ENCODE peak calls at places on chromosome 9, in ten cellular contexts. One of them, this sample, is unnamed.

GRCh38 chr9:68999393-69000105 is 14.4 kb downstream of the PRKACG start:
- DNase-seq in C1 segment of cervical spinal cord: no peak
- DNase-seq in right cardiac atrium: peak
- DNase-seq in AG09319: peak
- DNase-seq in midbrain: peak
- DNase-seq in NCI-H748 treated with DMSO at 0.1 percent for 48 hours: peak
- DNase-seq in NCI-H1092: peak
- DNase-seq in stimulated activated CD8-positive, alpha-beta memory T cell treated with anti-CD3 and anti-CD28 coated beads, Interleukin-4, amount 100 ng/mL, for 1 hour: peak
- DNase-seq in NCI-H2081: peak
- DNase-seq in psoas muscle: no peak
- DNase-seq in this sample: peak

GRCh38 chr9:98869078-98869745 is 61.7 kb downstream of the GALNT12 start:
- DNase-seq in C1 segment of cervical spinal cord: no peak
- DNase-seq in NCI-H1092: no peak
- DNase-seq in right cardiac atrium: no peak
- DNase-seq in AG09319: no peak
- DNase-seq in stimulated activated CD8-positive, alpha-beta memory T cell treated with anti-CD3 and anti-CD28 coated beads, Interleukin-4, amount 100 ng/mL, for 1 hour: no peak
- DNase-seq in midbrain: no peak
- DNase-seq in psoas muscle: no peak
- DNase-seq in NCI-H748 treated with DMSO at 0.1 percent for 48 hours: no peak
- DNase-seq in NCI-H2081: no peak
- DNase-seq in this sample: no peak

GRCh38 chr9:126275386-126276001 is 51.1 kb upstream of the MVB12B start:
- DNase-seq in NCI-H2081: no peak
- DNase-seq in right cardiac atrium: peak
- DNase-seq in psoas muscle: no peak
- DNase-seq in NCI-H1092: no peak
- DNase-seq in NCI-H748 treated with DMSO at 0.1 percent for 48 hours: no peak
- DNase-seq in AG09319: no peak
- DNase-seq in stimulated activated CD8-positive, alpha-beta memory T cell treated with anti-CD3 and anti-CD28 coated beads, Interleukin-4, amount 100 ng/mL, for 1 hour: no peak
- DNase-seq in midbrain: peak
- DNase-seq in C1 segment of cervical spinal cord: no peak
- DNase-seq in this sample: no peak

GRCh38 chr9:1712861-1713260 is 302.3 kb upstream of the SMARCA2 start:
- DNase-seq in NCI-H2081: no peak
- DNase-seq in psoas muscle: no peak
- DNase-seq in AG09319: no peak
- DNase-seq in NCI-H1092: no peak
- DNase-seq in NCI-H748 treated with DMSO at 0.1 percent for 48 hours: no peak
- DNase-seq in stimulated activated CD8-positive, alpha-beta memory T cell treated with anti-CD3 and anti-CD28 coated beads, Interleukin-4, amount 100 ng/mL, for 1 hour: no peak
- DNase-seq in midbrain: no peak
- DNase-seq in right cardiac atrium: no peak
- DNase-seq in C1 segment of cervical spinal cord: no peak
- DNase-seq in this sample: no peak

GRCh38 chr9:93119953-93120845 is 13.9 kb downstream of the NINJ1 start:
- DNase-seq in NCI-H1092: no peak
- DNase-seq in psoas muscle: peak
- DNase-seq in stimulated activated CD8-positive, alpha-beta memory T cell treated with anti-CD3 and anti-CD28 coated beads, Interleukin-4, amount 100 ng/mL, for 1 hour: no peak
- DNase-seq in midbrain: peak
- DNase-seq in C1 segment of cervical spinal cord: no peak
- DNase-seq in AG09319: peak
- DNase-seq in NCI-H748 treated with DMSO at 0.1 percent for 48 hours: no peak
- DNase-seq in right cardiac atrium: peak
- DNase-seq in NCI-H2081: no peak
- DNase-seq in this sample: no peak

GRCh38 chr9:120783611-120784047 is 9.6 kb downstream of the FBXW2 start:
- DNase-seq in AG09319: no peak
- DNase-seq in midbrain: no peak
- DNase-seq in NCI-H748 treated with DMSO at 0.1 percent for 48 hours: no peak
- DNase-seq in NCI-H2081: no peak
- DNase-seq in psoas muscle: no peak
- DNase-seq in stimulated activated CD8-positive, alpha-beta memory T cell treated with anti-CD3 and anti-CD28 coated beads, Interleukin-4, amount 100 ng/mL, for 1 hour: no peak
- DNase-seq in C1 segment of cervical spinal cord: no peak
- DNase-seq in NCI-H1092: no peak
- DNase-seq in right cardiac atrium: no peak
- DNase-seq in this sample: no peak

GRCh38 chr9:84857224-84857623 is 187.7 kb downstream of the NTRK2 start:
- DNase-seq in NCI-H2081: no peak
- DNase-seq in AG09319: no peak
- DNase-seq in NCI-H1092: no peak
- DNase-seq in psoas muscle: no peak
- DNase-seq in right cardiac atrium: no peak
- DNase-seq in NCI-H748 treated with DMSO at 0.1 percent for 48 hours: no peak
- DNase-seq in midbrain: peak
- DNase-seq in C1 segment of cervical spinal cord: no peak
- DNase-seq in stimulated activated CD8-positive, alpha-beta memory T cell treated with anti-CD3 and anti-CD28 coated beads, Interleukin-4, amount 100 ng/mL, for 1 hour: no peak
- DNase-seq in this sample: no peak

GRCh38 chr9:99106044-99106375 is 1.1 kb downstream of the TGFBR1 start:
- DNase-seq in psoas muscle: no peak
- DNase-seq in right cardiac atrium: no peak
- DNase-seq in NCI-H1092: no peak
- DNase-seq in NCI-H748 treated with DMSO at 0.1 percent for 48 hours: no peak
- DNase-seq in midbrain: no peak
- DNase-seq in NCI-H2081: no peak
- DNase-seq in C1 segment of cervical spinal cord: no peak
- DNase-seq in AG09319: no peak
- DNase-seq in stimulated activated CD8-positive, alpha-beta memory T cell treated with anti-CD3 and anti-CD28 coated beads, Interleukin-4, amount 100 ng/mL, for 1 hour: no peak
- DNase-seq in this sample: no peak

GRCh38 chr9:130243015-130243881 is 22.3 kb upstream of the HMCN2 start:
- DNase-seq in C1 segment of cervical spinal cord: no peak
- DNase-seq in AG09319: no peak
- DNase-seq in NCI-H2081: peak
- DNase-seq in psoas muscle: peak
- DNase-seq in NCI-H748 treated with DMSO at 0.1 percent for 48 hours: peak
- DNase-seq in NCI-H1092: peak
- DNase-seq in midbrain: peak
- DNase-seq in stimulated activated CD8-positive, alpha-beta memory T cell treated with anti-CD3 and anti-CD28 coated beads, Interleukin-4, amount 100 ng/mL, for 1 hour: peak
- DNase-seq in right cardiac atrium: peak
- DNase-seq in this sample: no peak

GRCh38 chr9:92327283-92327850 is 1.6 kb downstream of the CENPP start:
- DNase-seq in NCI-H748 treated with DMSO at 0.1 percent for 48 hours: no peak
- DNase-seq in right cardiac atrium: no peak
- DNase-seq in psoas muscle: no peak
- DNase-seq in AG09319: no peak
- DNase-seq in NCI-H1092: no peak
- DNase-seq in midbrain: no peak
- DNase-seq in stimulated activated CD8-positive, alpha-beta memory T cell treated with anti-CD3 and anti-CD28 coated beads, Interleukin-4, amount 100 ng/mL, for 1 hour: no peak
- DNase-seq in NCI-H2081: no peak
- DNase-seq in C1 segment of cervical spinal cord: no peak
- DNase-seq in this sample: no peak

This sample was measured in NCI-H2227 treated with DMSO at 0.1 percent for 48 hours.